ENCODE peak calls at places on chromosomes 3 and 15, in seven cellular contexts. J is Peyer's patch, Y is body of pancreas, N is gastrocnemius medialis, D is suprapubic skin, L is endothelial cell of umbilical vein, P is ovary. U is an unnamed sample.

GRCh38 chr3:105014631-105015030 is 352.1 kb upstream of the ALCAM start:
- DNase-seq in J (no peak), Y (no peak), N (no peak), D (no peak), L (no peak), P (no peak), U (no peak)

GRCh38 chr3:27639271-27639670 is 82.9 kb downstream of the EOMES start:
- DNase-seq in J (no peak), Y (no peak), N (no peak), D (no peak), L (no peak), P (no peak), U (no peak)

GRCh38 chr3:435161-435560 is 238.6 kb downstream of the CHL1 start:
- DNase-seq in J (no peak), Y (no peak), N (no peak), D (no peak), L (no peak), P (no peak), U (no peak)

GRCh38 chr15:88331291-88331690 is 74.8 kb upstream of the NTRK3 start:
- DNase-seq in J (no peak), Y (peak; percentile 23), N (no peak), D (no peak), L (peak; percentile 6), P (no peak), U (no peak)

GRCh38 chr3:171970301-171970788 is 69.0 kb upstream of the FNDC3B start:
- DNase-seq in J (no peak), Y (no peak), N (no peak), D (no peak), L (no peak), P (no peak), U (no peak)

GRCh38 chr15:55434989-55435825 is 26.9 kb downstream of the PIERCE2 start:
- DNase-seq in J (no peak), Y (no peak), N (no peak), D (no peak), L (peak; percentile 83), P (no peak), U (no peak)

GRCh38 chr15:75694241-75695182 is 18.1 kb downstream of the CSPG4 start:
- DNase-seq in J (peak; percentile 63), Y (peak; percentile 80), N (peak; percentile 83), D (peak; percentile 85), L (peak; percentile 81), P (peak; percentile 88), U (peak; percentile 90)

GRCh38 chr15:101469520-101470288 is 19.8 kb downstream of the PCSK6 start:
- DNase-seq in J (no peak), Y (no peak), N (no peak), D (no peak), L (no peak), P (peak; percentile 43), U (no peak)

GRCh38 chr15:56215769-56216168 is 27.9 kb downstream of the RFX7 start:
- DNase-seq in J (no peak), Y (no peak), N (no peak), D (no peak), L (no peak), P (no peak), U (no peak)

GRCh38 chr3:150599611-150600297 is 3.4 kb upstream of the SELENOT start:
- DNase-seq in J (no peak), Y (no peak), N (no peak), D (no peak), L (peak; percentile 80), P (no peak), U (no peak)

GRCh38 chr3:55481918-55482495 is 5.1 kb downstream of the WNT5A start:
- DNase-seq in J (no peak), Y (peak; percentile 38), N (no peak), D (peak; percentile 61), L (no peak), P (peak; percentile 47), U (peak; percentile 23)

GRCh38 chr15:74502301-74502700 is 38.7 kb upstream of the ARID3B start:
- DNase-seq in J (no peak), Y (no peak), N (no peak), D (no peak), L (no peak), P (no peak), U (no peak)

GRCh38 chr15:41501191-41501917 is 7.7 kb downstream of the ITPKA start:
- DNase-seq in J (no peak), Y (no peak), N (no peak), D (no peak), L (peak; percentile 46), P (no peak), U (no peak)

GRCh38 chr3:63964287-63965073 is 52.3 kb upstream of the SCAANT1 start:
- DNase-seq in J (no peak), Y (no peak), N (no peak), D (no peak), L (no peak), P (no peak), U (no peak)

GRCh38 chr3:118742760-118743159 is 291.9 kb downstream of the IGSF11 start:
- DNase-seq in J (no peak), Y (no peak), N (no peak), D (no peak), L (no peak), P (no peak), U (no peak)

GRCh38 chr3:86978111-86978528 is 12.8 kb downstream of the VGLL3 start:
- DNase-seq in J (no peak), Y (peak; percentile 26), N (peak; percentile 65), D (peak; percentile 81), L (no peak), P (no peak), U (no peak)

GRCh38 chr3:148221303-148221702 is 476.4 kb upstream of the AGTR1 start:
- DNase-seq in J (no peak), Y (no peak), N (no peak), D (no peak), L (no peak), P (no peak), U (no peak)

GRCh38 chr3:4531478-4532025 is 38.4 kb downstream of the ITPR1 start:
- DNase-seq in J (no peak), Y (no peak), N (no peak), D (no peak), L (no peak), P (no peak), U (no peak)

GRCh38 chr3:63349583-63350177 is 71.6 kb downstream of the SYNPR start:
- DNase-seq in J (no peak), Y (peak; percentile 71), N (no peak), D (no peak), L (peak; percentile 47), P (peak; percentile 15), U (peak; percentile 19)

GRCh38 chr15:57235865-57236264 is 140.4 kb upstream of the CGNL1 start:
- DNase-seq in J (no peak), Y (no peak), N (no peak), D (no peak), L (peak; percentile 61), P (no peak), U (no peak)

GRCh38 chr3:128650096-128651050 is at the start of gene RPN1:
- DNase-seq in J (peak; percentile 97), Y (peak; percentile 98), N (peak; percentile 97), D (peak; percentile 98), L (peak; percentile 97), P (peak; percentile 97), U (peak; percentile 97)

GRCh38 chr15:61796056-61796455 is 264.2 kb downstream of the VPS13C start:
- DNase-seq in J (no peak), Y (no peak), N (no peak), D (no peak), L (no peak), P (no peak), U (no peak)

DNA sequence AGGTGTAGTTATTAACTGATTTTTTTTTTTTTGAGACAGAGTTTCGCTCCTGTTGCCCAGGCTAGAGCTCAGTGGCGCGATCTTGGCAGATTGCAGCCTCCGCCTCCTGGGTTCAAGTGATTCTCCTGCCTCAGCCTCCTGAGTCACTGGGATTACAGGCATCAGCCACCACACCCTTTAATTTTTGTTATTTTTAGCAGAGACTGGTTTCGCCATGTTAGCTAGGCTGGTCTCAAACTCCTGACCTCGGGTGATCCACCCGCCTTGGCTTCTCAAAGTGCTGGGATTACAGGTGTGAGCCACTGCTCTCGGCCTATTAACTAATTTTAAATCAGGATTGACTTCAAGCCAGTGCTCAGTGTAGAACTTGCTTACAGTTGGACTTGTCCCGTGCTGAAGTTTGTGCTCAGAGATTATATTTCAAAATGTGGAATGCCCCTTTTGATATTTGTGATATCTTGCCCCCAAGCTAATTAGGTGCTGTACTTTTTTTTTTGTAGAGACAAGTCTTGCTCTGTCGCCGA is 6.0 kb downstream of the SKIL start:
- DNase-seq in J (no peak), Y (no peak), N (no peak), D (no peak), L (no peak), P (no peak), U (no peak)
- H3K36me3 ChIP-seq in J (no peaks in the 10 kb centered on the region), Y (no peaks in the 10 kb centered on the region), N (no peaks in the 10 kb centered on the region), D (no peaks in the 10 kb centered on the region), L (peaks cover 14% of the 10 kb centered on the region), P (no peaks in the 10 kb centered on the region), U (no peaks in the 10 kb centered on the region)

GRCh38 chr3:12558706-12559105 is 1.8 kb downstream of the MKRN2 start:
- DNase-seq in J (no peak), Y (no peak), N (no peak), D (no peak), L (no peak), P (no peak), U (no peak)
- TF ChIP-seq POLR2A in J (no peak), Y (no peak), N (no peak), D (no peak), L (no peak), P (no peak), U (no peak)

GRCh38 chr15:19992428-19992827 is 549.2 kb downstream of the GOLGA6L6 start:
- DNase-seq in J (no peak), Y (no peak), N (no peak), D (no peak), L (no peak), P (no peak), U (no peak)
- H3K9me3 ChIP-seq in J (no peaks in the 10 kb centered on the region), Y (no peaks in the 10 kb centered on the region), N (no peaks in the 10 kb centered on the region), D (no peaks in the 10 kb centered on the region), L (peaks cover 3% of the 10 kb centered on the region), P (no peaks in the 10 kb centered on the region), U (no peaks in the 10 kb centered on the region)

GRCh38 chr15:90465930-90466567 is 63.7 kb upstream of the CRTC3 start:
- DNase-seq in J (no peak), Y (no peak), N (peak; percentile 46), D (no peak), L (peak; percentile 51), P (no peak), U (no peak)
- H3K36me3 ChIP-seq in J (no peaks in the 10 kb centered on the region), Y (peaks cover 14% of the 10 kb centered on the region), N (no peaks in the 10 kb centered on the region), D (peaks cover 70% of the 10 kb centered on the region), L (peaks cover 25% of the 10 kb centered on the region), P (no peaks in the 10 kb centered on the region), U (no peaks in the 10 kb centered on the region)

GRCh38 chr3:3097958-3098357 is 12.2 kb downstream of the IL5RA start:
- DNase-seq in J (no peak), Y (no peak), N (no peak), D (no peak), L (no peak), P (no peak), U (no peak)
- TF ChIP-seq POLR2A in J (no peak), Y (no peak), N (no peak), D (no peak), L (no peak), P (no peak), U (no peak)

U was measured in uterus.